ENCODE peak calls at places on chromosomes 13 and 19, in seven cellular contexts. One of them, this sample, is unnamed.

GRCh38 chr19:33578697-33579096 is 43.1 kb upstream of the CHST8 start:
- DNase-seq in progenitor cell of endocrine pancreas: no peak
- DNase-seq in mammary epithelial cell: no peak
- DNase-seq in activated B cell treated with CpG ODN at 0.5 μM for 24 hours: no peak
- DNase-seq in tibial nerve: no peak
- DNase-seq in tibial artery: no peak
- DNase-seq in cardiac fibroblast: no peak
- DNase-seq in this sample: no peak

GRCh38 chr19:6209680-6210079 is 70.1 kb downstream of the MLLT1 start:
- DNase-seq in activated B cell treated with CpG ODN at 0.5 μM for 24 hours: no peak
- DNase-seq in cardiac fibroblast: no peak
- DNase-seq in tibial nerve: no peak
- DNase-seq in mammary epithelial cell: no peak
- DNase-seq in progenitor cell of endocrine pancreas: no peak
- DNase-seq in tibial artery: no peak
- DNase-seq in this sample: no peak

GRCh38 chr19:8333771-8334457 is 9.1 kb downstream of the KANK3 start:
- DNase-seq in tibial artery: no peak
- DNase-seq in mammary epithelial cell: no peak
- DNase-seq in cardiac fibroblast: no peak
- DNase-seq in tibial nerve: no peak
- DNase-seq in activated B cell treated with CpG ODN at 0.5 μM for 24 hours: no peak
- DNase-seq in progenitor cell of endocrine pancreas: no peak
- DNase-seq in this sample: peak; percentile 82

GRCh38 chr19:32859591-32859990 is 10.0 kb downstream of the SLC7A9 start:
- DNase-seq in tibial artery: peak; percentile 57
- DNase-seq in mammary epithelial cell: no peak
- DNase-seq in tibial nerve: no peak
- DNase-seq in progenitor cell of endocrine pancreas: no peak
- DNase-seq in activated B cell treated with CpG ODN at 0.5 μM for 24 hours: no peak
- DNase-seq in cardiac fibroblast: no peak
- DNase-seq in this sample: no peak

GRCh38 chr13:98187862-98188261 is 10.8 kb upstream of the RNF113B start:
- DNase-seq in tibial nerve: no peak
- DNase-seq in tibial artery: peak; percentile 73
- DNase-seq in activated B cell treated with CpG ODN at 0.5 μM for 24 hours: no peak
- DNase-seq in progenitor cell of endocrine pancreas: no peak
- DNase-seq in mammary epithelial cell: no peak
- DNase-seq in cardiac fibroblast: no peak
- DNase-seq in this sample: no peak

GRCh38 chr13:49838989-49839388 is 46.5 kb upstream of the KPNA3 start:
- DNase-seq in tibial artery: no peak
- DNase-seq in progenitor cell of endocrine pancreas: no peak
- DNase-seq in activated B cell treated with CpG ODN at 0.5 μM for 24 hours: no peak
- DNase-seq in cardiac fibroblast: no peak
- DNase-seq in mammary epithelial cell: no peak
- DNase-seq in tibial nerve: no peak
- DNase-seq in this sample: no peak

GRCh38 chr19:43759515-43759914 is 4.8 kb upstream of the SMG9 start:
- DNase-seq in tibial artery: no peak
- DNase-seq in tibial nerve: no peak
- DNase-seq in mammary epithelial cell: peak; percentile 99
- DNase-seq in cardiac fibroblast: peak; percentile 43
- DNase-seq in activated B cell treated with CpG ODN at 0.5 μM for 24 hours: no peak
- DNase-seq in progenitor cell of endocrine pancreas: no peak
- DNase-seq in this sample: no peak

GRCh38 chr13:68190826-68191225 is 960.7 kb upstream of the PCDH9 start:
- DNase-seq in tibial artery: no peak
- DNase-seq in cardiac fibroblast: peak; percentile 5
- DNase-seq in tibial nerve: no peak
- DNase-seq in progenitor cell of endocrine pancreas: no peak
- DNase-seq in mammary epithelial cell: peak; percentile 78
- DNase-seq in activated B cell treated with CpG ODN at 0.5 μM for 24 hours: no peak
- DNase-seq in this sample: no peak

GRCh38 chr13:105937451-105937850 is 598.0 kb downstream of the EFNB2 start:
- DNase-seq in progenitor cell of endocrine pancreas: no peak
- DNase-seq in tibial nerve: no peak
- DNase-seq in activated B cell treated with CpG ODN at 0.5 μM for 24 hours: no peak
- DNase-seq in cardiac fibroblast: no peak
- DNase-seq in mammary epithelial cell: no peak
- DNase-seq in tibial artery: no peak
- DNase-seq in this sample: no peak

GRCh38 chr13:21738636-21739035 is 67.8 kb downstream of the FGF9 start:
- DNase-seq in activated B cell treated with CpG ODN at 0.5 μM for 24 hours: no peak
- DNase-seq in progenitor cell of endocrine pancreas: no peak
- DNase-seq in tibial artery: no peak
- DNase-seq in cardiac fibroblast: no peak
- DNase-seq in tibial nerve: no peak
- DNase-seq in mammary epithelial cell: no peak
- DNase-seq in this sample: no peak

GRCh38 chr13:66831317-66831716 is 398.8 kb downstream of the PCDH9 start:
- DNase-seq in progenitor cell of endocrine pancreas: no peak
- DNase-seq in tibial artery: no peak
- DNase-seq in tibial nerve: no peak
- DNase-seq in activated B cell treated with CpG ODN at 0.5 μM for 24 hours: no peak
- DNase-seq in mammary epithelial cell: no peak
- DNase-seq in cardiac fibroblast: no peak
- DNase-seq in this sample: no peak

GRCh38 chr19:3625996-3626472 is 556 bp downstream of the CACTIN start:
- DNase-seq in mammary epithelial cell: no peak
- DNase-seq in tibial nerve: no peak
- DNase-seq in activated B cell treated with CpG ODN at 0.5 μM for 24 hours: no peak
- DNase-seq in progenitor cell of endocrine pancreas: no peak
- DNase-seq in cardiac fibroblast: no peak
- DNase-seq in tibial artery: no peak
- DNase-seq in this sample: no peak

GRCh38 chr19:2478324-2478755 is 2.4 kb downstream of the GADD45B start:
- DNase-seq in progenitor cell of endocrine pancreas: no peak
- DNase-seq in cardiac fibroblast: peak; percentile 85
- DNase-seq in tibial nerve: peak; percentile 65
- DNase-seq in activated B cell treated with CpG ODN at 0.5 μM for 24 hours: peak; percentile 49
- DNase-seq in mammary epithelial cell: peak; percentile 75
- DNase-seq in tibial artery: peak; percentile 92
- DNase-seq in this sample: peak; percentile 83

GRCh38 chr19:31175564-31176348 is 173.5 kb downstream of the TSHZ3 start:
- DNase-seq in tibial artery: no peak
- DNase-seq in progenitor cell of endocrine pancreas: no peak
- DNase-seq in mammary epithelial cell: no peak
- DNase-seq in activated B cell treated with CpG ODN at 0.5 μM for 24 hours: no peak
- DNase-seq in tibial nerve: no peak
- DNase-seq in cardiac fibroblast: no peak
- DNase-seq in this sample: peak; percentile 15

GRCh38 chr19:45443462-45444317 is 20.0 kb upstream of the ERCC1 start:
- DNase-seq in tibial nerve: peak; percentile 97
- DNase-seq in activated B cell treated with CpG ODN at 0.5 μM for 24 hours: peak; percentile 81
- DNase-seq in tibial artery: peak; percentile 99
- DNase-seq in progenitor cell of endocrine pancreas: peak; percentile 89
- DNase-seq in mammary epithelial cell: peak; percentile 93
- DNase-seq in cardiac fibroblast: peak; percentile 95
- DNase-seq in this sample: peak; percentile 97

GRCh38 chr13:57634829-57635165 is 3.3 kb downstream of the PCDH17 start:
- DNase-seq in tibial nerve: no peak
- DNase-seq in mammary epithelial cell: no peak
- DNase-seq in activated B cell treated with CpG ODN at 0.5 μM for 24 hours: no peak
- DNase-seq in cardiac fibroblast: no peak
- DNase-seq in progenitor cell of endocrine pancreas: no peak
- DNase-seq in tibial artery: peak; percentile 64
- DNase-seq in this sample: no peak

GRCh38 chr19:50694815-50695145 is 24.8 kb downstream of the SHANK1 start:
- DNase-seq in mammary epithelial cell: no peak
- DNase-seq in tibial artery: no peak
- DNase-seq in cardiac fibroblast: no peak
- DNase-seq in activated B cell treated with CpG ODN at 0.5 μM for 24 hours: no peak
- DNase-seq in tibial nerve: no peak
- DNase-seq in progenitor cell of endocrine pancreas: no peak
- DNase-seq in this sample: peak; percentile 56

GRCh38 chr13:52830946-52831345 is 17.5 kb downstream of the PCDH8 start:
- DNase-seq in mammary epithelial cell: peak; percentile 38
- DNase-seq in progenitor cell of endocrine pancreas: no peak
- DNase-seq in tibial artery: no peak
- DNase-seq in cardiac fibroblast: no peak
- DNase-seq in activated B cell treated with CpG ODN at 0.5 μM for 24 hours: no peak
- DNase-seq in tibial nerve: no peak
- DNase-seq in this sample: no peak

GRCh38 chr13:110186221-110186838 is 120.6 kb downstream of the COL4A1 start:
- DNase-seq in tibial artery: no peak
- DNase-seq in activated B cell treated with CpG ODN at 0.5 μM for 24 hours: no peak
- DNase-seq in cardiac fibroblast: no peak
- DNase-seq in mammary epithelial cell: no peak
- DNase-seq in progenitor cell of endocrine pancreas: no peak
- DNase-seq in tibial nerve: no peak
- DNase-seq in this sample: no peak

DNA sequence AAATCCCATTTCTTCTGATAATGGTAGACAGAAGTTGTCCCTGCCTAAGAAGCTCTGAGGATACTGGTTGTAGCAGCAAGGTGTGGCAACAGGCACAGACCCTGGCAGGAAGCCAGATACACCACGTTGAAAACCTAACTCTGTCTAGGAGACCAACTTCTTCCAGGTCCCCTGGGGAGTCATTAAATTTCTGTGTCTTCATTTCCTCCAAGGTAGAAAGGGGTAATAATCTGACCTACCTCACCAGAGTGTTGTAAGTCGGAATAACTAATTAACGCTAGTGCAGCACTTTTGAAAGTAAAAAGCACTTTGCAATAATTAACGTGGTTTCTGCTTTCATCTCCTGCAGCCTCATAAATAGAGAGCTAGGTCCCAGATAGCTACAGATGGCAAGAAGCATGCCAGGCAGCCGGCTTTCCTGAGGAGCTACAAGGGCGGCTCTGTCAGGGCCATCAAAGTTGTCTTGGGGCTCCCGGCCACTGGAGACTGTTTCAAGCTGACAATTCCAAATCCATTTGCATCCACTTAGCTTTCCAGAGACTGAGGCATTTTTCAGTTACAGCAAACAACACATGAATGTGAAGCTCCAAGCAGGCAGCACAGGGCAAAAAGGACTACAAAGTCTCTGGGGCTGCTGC is 176.2 kb downstream of the FOXO1 start:
- DNase-seq in activated B cell treated with CpG ODN at 0.5 μM for 24 hours: no peak
- DNase-seq in cardiac fibroblast: no peak
- DNase-seq in tibial nerve: no peak
- DNase-seq in progenitor cell of endocrine pancreas: no peak
- DNase-seq in tibial artery: no peak
- DNase-seq in mammary epithelial cell: no peak
- DNase-seq in this sample: no peak
- TF ChIP-seq CTCF in activated B cell treated with CpG ODN at 0.5 μM for 24 hours: no peak
- TF ChIP-seq CTCF in cardiac fibroblast: no peak
- TF ChIP-seq CTCF in tibial nerve: no peak
- TF ChIP-seq CTCF in progenitor cell of endocrine pancreas: no peak
- TF ChIP-seq CTCF in tibial artery: no peak
- TF ChIP-seq CTCF in mammary epithelial cell: no peak
- TF ChIP-seq CTCF in this sample: no peak

GRCh38 chr13:38685974-38686571 is 804 bp upstream of the FREM2 start:
- DNase-seq in tibial artery: no peak
- DNase-seq in cardiac fibroblast: no peak
- DNase-seq in progenitor cell of endocrine pancreas: peak; percentile 14
- DNase-seq in tibial nerve: no peak
- DNase-seq in mammary epithelial cell: peak; percentile 44
- DNase-seq in activated B cell treated with CpG ODN at 0.5 μM for 24 hours: no peak
- DNase-seq in this sample: peak; percentile 50
- TF ChIP-seq CTCF in tibial artery: no peak
- TF ChIP-seq CTCF in cardiac fibroblast: no peak
- TF ChIP-seq CTCF in progenitor cell of endocrine pancreas: peak; percentile 43
- TF ChIP-seq CTCF in tibial nerve: peak; percentile 32
- TF ChIP-seq CTCF in mammary epithelial cell: peak; percentile 64
- TF ChIP-seq CTCF in activated B cell treated with CpG ODN at 0.5 μM for 24 hours: no peak
- TF ChIP-seq CTCF in this sample: no peak

GRCh38 chr19:58325623-58326022 is 1.2 kb upstream of the ZSCAN22 start:
- DNase-seq in activated B cell treated with CpG ODN at 0.5 μM for 24 hours: no peak
- DNase-seq in tibial artery: no peak
- DNase-seq in mammary epithelial cell: peak; percentile 66
- DNase-seq in progenitor cell of endocrine pancreas: no peak
- DNase-seq in tibial nerve: no peak
- DNase-seq in cardiac fibroblast: no peak
- DNase-seq in this sample: no peak

GRCh38 chr19:58330458-58330857 is 3.7 kb downstream of the ZSCAN22 start:
- DNase-seq in progenitor cell of endocrine pancreas: no peak
- DNase-seq in cardiac fibroblast: peak; percentile 70
- DNase-seq in mammary epithelial cell: peak; percentile 83
- DNase-seq in tibial artery: no peak
- DNase-seq in activated B cell treated with CpG ODN at 0.5 μM for 24 hours: no peak
- DNase-seq in tibial nerve: no peak
- DNase-seq in this sample: no peak

GRCh38 chr19:58326501-58326913 is 287 bp upstream of the ZSCAN22 start:
- DNase-seq in tibial artery: no peak
- DNase-seq in tibial nerve: no peak
- DNase-seq in progenitor cell of endocrine pancreas: no peak
- DNase-seq in mammary epithelial cell: no peak
- DNase-seq in cardiac fibroblast: no peak
- DNase-seq in activated B cell treated with CpG ODN at 0.5 μM for 24 hours: no peak
- DNase-seq in this sample: no peak

GRCh38 chr19:58326914-58327726 is at the start of gene ZSCAN22:
- DNase-seq in progenitor cell of endocrine pancreas: peak; percentile 87
- DNase-seq in tibial artery: peak; percentile 98
- DNase-seq in cardiac fibroblast: peak; percentile 96
- DNase-seq in mammary epithelial cell: peak; percentile 97
- DNase-seq in activated B cell treated with CpG ODN at 0.5 μM for 24 hours: peak; percentile 82
- DNase-seq in tibial nerve: peak; percentile 95
- DNase-seq in this sample: peak; percentile 98

GRCh38 chr19:58328999-58329398 is 2.2 kb downstream of the ZSCAN22 start:
- DNase-seq in activated B cell treated with CpG ODN at 0.5 μM for 24 hours: no peak
- DNase-seq in tibial artery: no peak
- DNase-seq in cardiac fibroblast: no peak
- DNase-seq in progenitor cell of endocrine pancreas: peak; percentile 28
- DNase-seq in tibial nerve: no peak
- DNase-seq in mammary epithelial cell: no peak
- DNase-seq in this sample: no peak
- TF ChIP-seq CTCF in activated B cell treated with CpG ODN at 0.5 μM for 24 hours: no peak
- TF ChIP-seq CTCF in tibial artery: no peak
- TF ChIP-seq CTCF in cardiac fibroblast: no peak
- TF ChIP-seq CTCF in progenitor cell of endocrine pancreas: peak; percentile 60
- TF ChIP-seq CTCF in tibial nerve: no peak
- TF ChIP-seq CTCF in mammary epithelial cell: no peak
- TF ChIP-seq CTCF in this sample: no peak

GRCh38 chr19:54299515-54299914 is 13.5 kb downstream of the LILRA5 start:
- DNase-seq in activated B cell treated with CpG ODN at 0.5 μM for 24 hours: no peak
- DNase-seq in progenitor cell of endocrine pancreas: no peak
- DNase-seq in tibial artery: no peak
- DNase-seq in tibial nerve: no peak
- DNase-seq in mammary epithelial cell: no peak
- DNase-seq in cardiac fibroblast: no peak
- DNase-seq in this sample: no peak

GRCh38 chr19:54299126-54299498 is 13.9 kb downstream of the LILRA5 start:
- DNase-seq in tibial nerve: no peak
- DNase-seq in activated B cell treated with CpG ODN at 0.5 μM for 24 hours: no peak
- DNase-seq in tibial artery: no peak
- DNase-seq in cardiac fibroblast: no peak
- DNase-seq in progenitor cell of endocrine pancreas: no peak
- DNase-seq in mammary epithelial cell: no peak
- DNase-seq in this sample: no peak

GRCh38 chr19:54298357-54299125 is 14.4 kb downstream of the LILRA5 start:
- DNase-seq in cardiac fibroblast: no peak
- DNase-seq in progenitor cell of endocrine pancreas: no peak
- DNase-seq in tibial artery: no peak
- DNase-seq in tibial nerve: no peak
- DNase-seq in activated B cell treated with CpG ODN at 0.5 μM for 24 hours: no peak
- DNase-seq in mammary epithelial cell: no peak
- DNase-seq in this sample: no peak

GRCh38 chr19:54294539-54294938 is 13.6 kb upstream of the LILRB2 start:
- DNase-seq in cardiac fibroblast: no peak
- DNase-seq in mammary epithelial cell: no peak
- DNase-seq in tibial artery: no peak
- DNase-seq in tibial nerve: no peak
- DNase-seq in activated B cell treated with CpG ODN at 0.5 μM for 24 hours: no peak
- DNase-seq in progenitor cell of endocrine pancreas: no peak
- DNase-seq in this sample: no peak

GRCh38 chr19:54297759-54298305 is 15.1 kb downstream of the LILRA5 start:
- DNase-seq in activated B cell treated with CpG ODN at 0.5 μM for 24 hours: no peak
- DNase-seq in tibial artery: no peak
- DNase-seq in mammary epithelial cell: no peak
- DNase-seq in tibial nerve: no peak
- DNase-seq in progenitor cell of endocrine pancreas: no peak
- DNase-seq in cardiac fibroblast: no peak
- DNase-seq in this sample: no peak
- TF ChIP-seq CTCF in activated B cell treated with CpG ODN at 0.5 μM for 24 hours: no peak
- TF ChIP-seq CTCF in tibial artery: no peak
- TF ChIP-seq CTCF in mammary epithelial cell: no peak
- TF ChIP-seq CTCF in tibial nerve: no peak
- TF ChIP-seq CTCF in progenitor cell of endocrine pancreas: no peak
- TF ChIP-seq CTCF in cardiac fibroblast: no peak
- TF ChIP-seq CTCF in this sample: no peak

This sample was measured in upper lobe of left lung.